ENCODE peak calls at places on chromosomes 13 and 19, in nine cellular contexts. F is CD8-positive, alpha-beta memory T cell; Z is left ventricle myocardium inferior; R is A549; V is lower lobe of right lung; B is pancreas; P is lung; C is right lobe of liver; U is mammary epithelial cell. D is an unnamed sample.

GRCh38 chr13:110225007-110225406 is 82.0 kb downstream of the COL4A1 start:
- DNase-seq in F (no peak), V (no peak), B (no peak), C (no peak), Z (no peak), U (no peak), P (no peak), R (no peak), D (no peak)

GRCh38 chr13:61029064-61029463 is 386.6 kb downstream of the PCDH20 start:
- DNase-seq in R (no peak), Z (no peak), V (no peak), U (no peak), F (no peak), B (no peak), C (no peak), P (no peak), D (no peak)

GRCh38 chr13:87123987-87124784 is 547.0 kb upstream of the SLITRK5 start:
- DNase-seq in V (no peak), Z (peak; percentile 18), F (no peak), P (no peak), B (no peak), U (peak; percentile 98), C (no peak), R (peak; percentile 1), D (no peak)

GRCh38 chr19:15439821-15440641 is 9.7 kb downstream of the WIZ start:
- DNase-seq in V (no peak), P (no peak), C (no peak), Z (no peak), B (no peak), F (no peak), U (no peak), R (no peak), D (no peak)

GRCh38 chr19:15672580-15673175 is at the start of gene CYP4F12:
- DNase-seq in R (peak; percentile 36), C (peak; percentile 97), P (peak; percentile 73), F (peak; percentile 68), B (peak; percentile 57), Z (peak; percentile 87), V (peak; percentile 79), U (peak; percentile 33), D (peak; percentile 96)

GRCh38 chr13:43266953-43267615 is 243.7 kb downstream of the DNAJC15 start:
- DNase-seq in P (no peak), Z (no peak), B (no peak), U (no peak), R (no peak), C (no peak), F (no peak), V (no peak), D (no peak)

GRCh38 chr19:47658431-47659383 is 49.8 kb downstream of the BICRA start:
- DNase-seq in B (no peak), Z (no peak), C (no peak), V (peak; percentile 30), U (no peak), P (no peak), R (no peak), F (no peak), D (no peak)

GRCh38 chr19:39032164-39032918 is at the start of gene FBXO27:
- DNase-seq in B (no peak), R (no peak), P (peak; percentile 44), V (peak; percentile 52), F (no peak), Z (peak; percentile 18), C (peak; percentile 54), U (no peak), D (peak; percentile 73)

GRCh38 chr19:34468400-34468799 is 13.2 kb upstream of the WTIP start:
- DNase-seq in R (no peak), B (no peak), F (no peak), Z (no peak), U (no peak), V (no peak), C (no peak), P (no peak), D (no peak)

GRCh38 chr13:51220706-51221105 is 1.5 kb upstream of the FAM124A start:
- DNase-seq in V (no peak), B (no peak), U (no peak), F (no peak), Z (no peak), C (no peak), R (no peak), P (no peak), D (no peak)

GRCh38 chr19:38649305-38650179 is 2.1 kb downstream of the ACTN4 start:
- DNase-seq in Z (no peak), V (peak; percentile 63), F (no peak), U (peak; percentile 82), C (peak; percentile 71), P (peak; percentile 62), R (peak; percentile 89), B (peak; percentile 72), D (peak; percentile 62)

GRCh38 chr13:48501705-48502104 is 31.2 kb downstream of the RCBTB2 start:
- DNase-seq in C (no peak), P (no peak), B (no peak), U (peak; percentile 7), V (no peak), F (no peak), R (no peak), Z (no peak), D (no peak)
- H3K27ac ChIP-seq in C (no peak overlapping the region), P (no peak overlapping the region), B (no peak overlapping the region), U (no peak overlapping the region), V (no peak overlapping the region), F (no peak overlapping the region), R (no peak overlapping the region), Z (no peak overlapping the region), D (no peak overlapping the region)

DNA sequence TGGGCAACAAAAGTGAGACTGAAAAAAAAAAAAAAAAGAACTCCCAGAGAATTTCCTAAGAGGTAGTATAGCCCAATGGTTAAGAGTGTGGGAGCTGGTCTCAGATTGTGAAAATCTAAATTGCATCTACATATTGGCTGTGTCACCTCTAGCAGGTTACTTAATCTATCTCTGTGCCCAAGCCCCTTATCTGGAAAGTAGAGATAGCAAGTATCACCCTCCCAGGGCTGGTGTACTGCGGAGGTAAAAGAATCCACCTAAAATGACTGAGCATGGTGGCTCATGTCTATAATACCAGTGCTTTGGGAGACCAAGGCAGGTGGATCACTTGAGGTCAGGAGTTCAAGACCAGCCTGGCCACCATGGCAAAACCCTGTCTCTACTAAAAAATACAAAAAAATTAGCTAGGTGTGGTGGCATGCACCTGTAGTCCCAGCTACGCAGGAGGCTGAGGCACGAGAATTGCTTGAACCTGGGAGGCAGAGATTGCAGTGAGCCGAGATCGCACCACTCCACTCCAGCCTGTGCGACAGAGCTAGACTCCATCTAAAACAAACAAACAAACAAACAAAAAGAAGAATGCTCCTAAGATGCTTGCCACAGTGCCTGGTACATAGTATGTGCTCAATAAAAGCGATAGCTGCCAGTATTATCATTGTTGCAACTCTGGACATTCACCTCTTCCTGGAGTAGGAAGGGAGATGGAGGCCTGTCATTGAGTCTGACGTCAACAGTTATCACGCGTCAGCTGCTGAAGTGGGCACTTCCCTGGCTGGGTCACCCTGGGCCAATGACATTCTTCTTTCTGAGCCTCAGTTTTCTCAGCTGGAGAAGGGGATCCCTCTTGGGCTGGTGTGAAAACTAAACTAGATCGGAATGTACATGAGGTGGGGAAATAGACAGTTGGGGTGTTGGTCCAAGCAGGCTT is 4.0 kb upstream of the PLAUR start:
- DNase-seq in P (no peak), U (no peak), F (no peak), Z (no peak), R (no peak), B (no peak), V (peak; percentile 64), C (no peak), D (no peak)
- H3K4me1 ChIP-seq in P (no peaks in the 10 kb centered on the region), U (peaks cover 23% of the 10 kb centered on the region), F (no peaks in the 10 kb centered on the region), Z (peaks cover 18% of the 10 kb centered on the region), R (peaks cover 38% of the 10 kb centered on the region), B (peaks cover 2% of the 10 kb centered on the region), V (peaks cover 37% of the 10 kb centered on the region), C (no peaks in the 10 kb centered on the region), D (no peaks in the 10 kb centered on the region)

GRCh38 chr13:29901714-29902631 is 51.6 kb upstream of the UBL3 start:
- DNase-seq in Z (peak; percentile 16), B (no peak), U (peak; percentile 92), P (peak; percentile 56), C (no peak), V (no peak), R (no peak), F (peak; percentile 65), D (peak; percentile 41)

GRCh38 chr13:29903524-29903923 is 53.1 kb upstream of the UBL3 start:
- DNase-seq in U (no peak), C (no peak), B (no peak), R (no peak), F (no peak), P (no peak), Z (no peak), V (no peak), D (no peak)

GRCh38 chr13:29906432-29907011 is 56.1 kb upstream of the UBL3 start:
- DNase-seq in C (no peak), U (no peak), B (no peak), F (no peak), R (no peak), Z (no peak), V (no peak), P (no peak), D (no peak)

GRCh38 chr13:29905845-29906244 is 55.4 kb upstream of the UBL3 start:
- DNase-seq in V (peak; percentile 56), P (peak; percentile 56), C (peak; percentile 69), Z (no peak), B (no peak), R (no peak), U (peak; percentile 70), F (no peak), D (no peak)

DNA sequence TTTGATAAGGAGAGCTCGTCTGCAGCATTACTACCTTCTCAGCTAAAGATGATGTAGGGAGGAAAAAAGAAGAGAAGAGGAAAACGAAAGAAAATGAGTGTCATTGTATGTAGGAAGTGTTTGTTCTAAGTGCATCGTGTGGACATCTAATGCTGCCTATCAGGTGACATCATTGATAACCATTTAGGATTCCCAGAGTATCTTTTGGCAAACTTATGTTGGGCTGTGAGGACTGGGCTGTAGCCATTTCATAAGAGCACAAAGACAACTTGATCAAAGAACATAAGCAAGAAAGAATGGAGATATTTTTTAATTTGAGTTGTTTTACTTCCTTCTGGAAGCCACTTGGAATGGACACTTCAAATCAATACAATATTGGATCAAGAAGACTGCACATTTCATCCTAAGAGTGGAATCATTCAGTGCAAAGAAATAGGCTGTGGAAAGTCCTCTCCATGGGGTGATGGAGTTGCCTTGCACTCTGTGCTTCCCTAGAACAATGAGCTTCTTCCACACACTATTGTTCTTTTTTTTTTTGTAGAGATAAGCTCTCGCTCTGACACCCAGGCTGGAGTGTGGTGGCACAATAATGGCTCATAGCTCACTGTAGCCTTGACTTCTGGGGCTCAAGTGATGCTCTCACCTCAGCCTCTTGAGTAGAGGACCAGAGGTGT is 52.4 kb upstream of the UBL3 start:
- DNase-seq in R (no peak), Z (no peak), C (no peak), V (no peak), P (no peak), U (no peak), B (no peak), F (no peak), D (no peak)
- H3K27ac ChIP-seq in R (no peak overlapping the region), Z (no peak overlapping the region), C (no peak overlapping the region), V (peak overlapping the region; percentile 47), P (no peak overlapping the region), U (peak overlapping the region; percentile 30), B (no peak overlapping the region), F (no peak overlapping the region), D (no peak overlapping the region)

DNA sequence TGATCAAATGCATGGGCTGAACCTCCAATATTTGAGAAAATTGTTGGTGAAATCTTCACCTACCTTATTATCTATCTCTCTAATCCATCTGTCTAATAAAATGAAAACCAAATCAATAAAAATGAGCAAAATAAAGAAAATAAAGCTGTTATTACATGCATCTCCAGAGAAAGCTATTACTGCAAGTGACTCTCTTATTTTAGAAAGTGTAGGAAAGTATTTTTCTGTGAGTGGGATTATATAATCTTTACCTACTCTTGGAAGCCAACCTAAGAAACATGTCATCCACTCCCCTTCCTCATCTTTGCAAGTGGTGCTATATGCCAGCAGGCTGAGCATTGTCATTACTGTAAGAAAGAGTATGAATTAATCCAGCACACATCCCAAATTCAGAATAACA is 191.5 kb upstream of the RFC3 start:
- DNase-seq in B (no peak), C (no peak), R (no peak), V (no peak), F (no peak), P (no peak), U (no peak), Z (no peak), D (no peak)
- H3K4me1 ChIP-seq in B (peaks cover 6% of the 10 kb centered on the region), C (no peaks in the 10 kb centered on the region), R (no peaks in the 10 kb centered on the region), V (no peaks in the 10 kb centered on the region), F (no peaks in the 10 kb centered on the region), P (no peaks in the 10 kb centered on the region), U (no peaks in the 10 kb centered on the region), Z (no peaks in the 10 kb centered on the region), D (no peaks in the 10 kb centered on the region)

D was measured in right cardiac atrium.